ENCODE peak calls at places on chromosomes 3 and 15, in four cellular contexts. S is colonic mucosa, Z is Calu3, D is astrocyte of the cerebellum. Y is an unnamed sample.

GRCh38 chr3:120450914-120451669 is at the start of gene FSTL1:
- DNase-seq in S (peak), D (no peak), Z (no peak), Y (no peak)

GRCh38 chr3:29887450-29887849 is 606.6 kb downstream of the RBMS3 start:
- DNase-seq in D (no peak), S (no peak), Z (no peak), Y (no peak)

GRCh38 chr15:74857082-74857655 is 14.2 kb upstream of the ULK3 start:
- DNase-seq in S (peak), Z (no peak), D (no peak), Y (no peak)

GRCh38 chr15:38461089-38461833 is 7.3 kb downstream of the FAM98B start:
- DNase-seq in S (no peak), D (no peak), Z (no peak), Y (no peak)

GRCh38 chr3:152269423-152270144 is 855 bp downstream of the MBNL1 start:
- DNase-seq in D (peak), Z (peak), S (peak), Y (peak)

GRCh38 chr3:58041182-58041825 is 33.1 kb downstream of the FLNB start:
- DNase-seq in D (peak), S (no peak), Z (no peak), Y (no peak)

GRCh38 chr3:192825657-192826200 is 91.9 kb downstream of the MB21D2 start:
- DNase-seq in S (peak), D (no peak), Z (peak), Y (no peak)

GRCh38 chr3:119643528-119643927 is 16.9 kb downstream of the POPDC2 start:
- DNase-seq in S (no peak), D (peak), Z (no peak), Y (peak)

GRCh38 chr15:28024889-28025250 is 74.2 kb downstream of the OCA2 start:
- DNase-seq in Z (no peak), D (no peak), S (no peak), Y (no peak)

GRCh38 chr3:16060945-16061344 is 113.5 kb upstream of the GALNT15 start:
- DNase-seq in D (peak), Z (no peak), S (peak), Y (no peak)

GRCh38 chr3:112074616-112075497 is 11.3 kb upstream of the C3orf52 start:
- DNase-seq in D (peak), Z (peak), S (peak), Y (peak)

GRCh38 chr15:89203705-89204273 is 17.6 kb downstream of the RLBP1 start:
- DNase-seq in Z (no peak), S (no peak), D (no peak), Y (no peak)

GRCh38 chr15:96701443-96701842 is 370.9 kb downstream of the NR2F2 start:
- DNase-seq in Z (no peak), D (no peak), S (no peak), Y (no peak)

GRCh38 chr3:60756636-60757035 is 494.6 kb downstream of the FHIT start:
- DNase-seq in Z (no peak), D (peak), S (no peak), Y (no peak)

GRCh38 chr3:50347187-50347813 is 1.8 kb upstream of the ZMYND10 start:
- DNase-seq in S (peak), D (peak), Z (peak), Y (no peak)

GRCh38 chr3:138625707-138626365 is 17.3 kb downstream of the FAIM start:
- DNase-seq in D (no peak), Z (no peak), S (no peak), Y (no peak)

GRCh38 chr3:148075829-148076716 is 621.6 kb upstream of the AGTR1 start:
- DNase-seq in S (peak), D (peak), Z (peak), Y (peak)

GRCh38 chr3:105362021-105362665 is 4.6 kb upstream of the ALCAM start:
- DNase-seq in D (no peak), Z (no peak), S (no peak), Y (no peak)

GRCh38 chr3:9809239-9809614 is 835 bp upstream of the TTLL3 start:
- DNase-seq in Z (peak), S (peak), D (no peak), Y (no peak)

GRCh38 chr15:58038426-58039106 is 26.9 kb downstream of the ALDH1A2 start:
- DNase-seq in Z (peak), D (peak), S (peak), Y (no peak)

GRCh38 chr3:63015614-63016016 is 140.4 kb upstream of the CADPS start:
- DNase-seq in S (no peak), Z (no peak), D (no peak), Y (no peak)

GRCh38 chr3:82000773-82001172 is 239.3 kb upstream of the GBE1 start:
- DNase-seq in D (peak), S (no peak), Z (no peak), Y (no peak)

GRCh38 chr3:100297784-100298183 is 36.8 kb upstream of the NIT2 start:
- DNase-seq in Z (no peak), S (no peak), D (no peak), Y (no peak)

GRCh38 chr3:12393894-12394293 is 90.4 kb upstream of the TSEN2 start:
- DNase-seq in D (peak), Z (no peak), S (no peak), Y (peak)

GRCh38 chr3:20668411-20668810 is 482.4 kb upstream of the SGO1 start:
- DNase-seq in D (peak), S (no peak), Z (no peak), Y (no peak)

GRCh38 chr3:188421836-188422540 is 268.0 kb downstream of the LPP start:
- DNase-seq in D (no peak), S (peak), Z (no peak), Y (no peak)

GRCh38 chr15:93929375-93930094 is 301.8 kb upstream of the MCTP2 start:
- DNase-seq in D (peak), S (peak), Z (no peak), Y (peak)

GRCh38 chr3:99128740-99129505 is 227.4 kb upstream of the DCBLD2 start:
- DNase-seq in Z (peak), D (peak), S (no peak), Y (peak)

GRCh38 chr3:131730581-131730980 is 227.8 kb upstream of the MRPL3 start:
- DNase-seq in S (no peak), D (no peak), Z (no peak), Y (no peak)

GRCh38 chr3:195895078-195895899 is 13.1 kb downstream of the TNK2 start:
- DNase-seq in D (no peak), S (peak), Z (peak), Y (no peak)

GRCh38 chr3:186365202-186365974 is 3.4 kb upstream of the DGKG start:
- DNase-seq in D (peak), S (no peak), Z (no peak), Y (no peak)

GRCh38 chr3:4680881-4681300 is 187.7 kb downstream of the ITPR1 start:
- DNase-seq in Z (no peak), D (no peak), S (no peak), Y (no peak)

DNA sequence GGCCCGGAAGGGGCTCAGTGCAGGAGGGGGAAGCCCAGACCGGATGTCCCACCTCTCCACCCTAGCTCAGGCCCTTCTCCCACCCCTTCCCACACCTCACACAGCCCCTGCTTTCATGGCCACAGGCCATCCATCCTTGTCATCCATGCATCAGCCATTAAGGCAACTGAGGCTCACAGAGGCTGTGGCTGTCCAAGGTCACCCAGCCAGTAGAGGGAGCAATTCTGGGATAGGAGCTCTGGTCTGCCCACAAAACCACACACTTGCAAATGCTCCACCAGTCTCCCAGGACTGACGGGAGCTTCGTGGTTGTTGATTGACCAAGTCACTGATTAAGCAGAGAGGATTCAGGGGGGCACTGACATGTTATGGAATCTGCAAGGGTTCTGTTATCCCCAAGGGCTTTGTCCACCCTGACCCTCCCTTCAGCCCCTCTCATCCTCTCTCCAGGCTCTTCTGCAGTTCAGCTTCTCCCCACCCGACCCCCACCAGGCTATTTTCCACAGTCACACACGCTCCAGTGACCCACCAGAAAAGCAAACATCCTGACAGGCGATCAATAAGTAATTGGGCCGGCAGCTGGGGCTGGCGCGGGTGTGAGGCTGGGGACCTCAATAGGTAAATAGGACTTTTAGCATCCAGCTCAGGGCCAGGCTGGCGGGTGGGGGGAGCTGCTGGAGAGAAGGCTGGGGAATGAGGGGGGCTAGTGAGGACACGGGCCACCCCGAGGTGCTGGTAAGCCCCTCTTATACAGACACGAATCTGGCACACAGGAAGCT is 15.0 kb downstream of the LINGO1 start:
- DNase-seq in S (peak), Z (peak), D (no peak), Y (no peak)
- TF ChIP-seq CTCF in S (peak), Z (peak), D (peak), Y (peak)

DNA sequence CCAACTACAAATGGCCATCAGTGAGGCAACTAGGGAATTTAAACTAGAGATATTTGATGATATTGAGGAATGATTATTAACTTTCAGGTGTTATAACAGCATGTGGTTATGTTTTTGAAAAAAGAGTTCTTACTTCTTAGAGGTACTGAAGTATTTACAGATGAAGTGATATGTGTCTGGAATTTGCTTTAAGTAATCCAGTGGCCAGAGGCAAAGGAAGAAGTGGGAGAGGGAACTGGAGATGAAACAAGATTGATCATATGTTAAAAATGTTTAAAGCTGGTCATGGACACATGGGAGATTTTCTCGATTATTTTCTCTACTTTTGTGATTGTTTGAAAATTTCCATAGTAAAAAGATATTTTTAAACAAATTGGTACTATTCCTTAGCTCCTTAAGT is 53.3 kb upstream of the SLCO2A1 start:
- DNase-seq in D (no peak), S (no peak), Z (no peak), Y (no peak)
- TF ChIP-seq CTCF in D (no peak), S (no peak), Z (no peak), Y (no peak)

GRCh38 chr3:97138914-97139541 is 324.6 kb downstream of the EPHA6 start:
- DNase-seq in Z (no peak), S (no peak), D (no peak), Y (no peak)
- TF ChIP-seq CTCF in Z (peak), S (no peak), D (no peak), Y (no peak)

DNA sequence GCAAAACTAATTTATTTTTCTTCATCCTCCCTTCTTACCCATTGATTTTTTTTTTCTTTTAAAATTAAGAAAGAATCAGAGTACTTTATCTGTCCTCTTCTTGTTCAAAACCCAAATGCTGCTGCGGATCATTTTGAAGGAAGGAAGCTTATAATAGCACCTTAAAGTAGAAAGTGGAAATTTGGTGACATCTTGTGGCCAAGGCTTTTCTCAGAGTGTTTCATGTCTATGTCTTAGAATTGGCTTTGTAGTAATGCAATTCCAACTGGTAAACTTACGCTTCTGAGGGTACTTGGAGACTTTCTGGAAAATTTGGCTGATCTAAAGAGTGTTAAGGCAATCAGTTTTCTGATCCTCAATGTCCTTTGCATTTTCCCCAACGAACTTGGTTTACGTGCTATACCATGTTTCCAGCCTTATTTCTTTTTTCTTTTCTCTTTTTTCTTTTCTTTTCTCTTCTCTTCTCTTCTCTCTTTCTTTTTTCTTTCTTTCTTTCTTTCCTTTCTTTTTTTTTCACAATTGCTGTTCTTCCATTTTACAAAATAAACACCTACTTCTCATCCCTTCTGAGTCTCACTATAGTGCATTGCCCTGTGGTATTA is 30.7 kb downstream of the C3orf38 start:
- DNase-seq in D (peak), S (peak), Z (peak), Y (peak)
- TF ChIP-seq CTCF in D (peak), S (peak), Z (peak), Y (peak)

GRCh38 chr3:44077267-44077666 is 164.4 kb upstream of the TOPAZ1 start:
- DNase-seq in D (no peak), S (no peak), Z (no peak), Y (no peak)
- TF ChIP-seq CTCF in D (peak), S (no peak), Z (no peak), Y (peak)

DNA sequence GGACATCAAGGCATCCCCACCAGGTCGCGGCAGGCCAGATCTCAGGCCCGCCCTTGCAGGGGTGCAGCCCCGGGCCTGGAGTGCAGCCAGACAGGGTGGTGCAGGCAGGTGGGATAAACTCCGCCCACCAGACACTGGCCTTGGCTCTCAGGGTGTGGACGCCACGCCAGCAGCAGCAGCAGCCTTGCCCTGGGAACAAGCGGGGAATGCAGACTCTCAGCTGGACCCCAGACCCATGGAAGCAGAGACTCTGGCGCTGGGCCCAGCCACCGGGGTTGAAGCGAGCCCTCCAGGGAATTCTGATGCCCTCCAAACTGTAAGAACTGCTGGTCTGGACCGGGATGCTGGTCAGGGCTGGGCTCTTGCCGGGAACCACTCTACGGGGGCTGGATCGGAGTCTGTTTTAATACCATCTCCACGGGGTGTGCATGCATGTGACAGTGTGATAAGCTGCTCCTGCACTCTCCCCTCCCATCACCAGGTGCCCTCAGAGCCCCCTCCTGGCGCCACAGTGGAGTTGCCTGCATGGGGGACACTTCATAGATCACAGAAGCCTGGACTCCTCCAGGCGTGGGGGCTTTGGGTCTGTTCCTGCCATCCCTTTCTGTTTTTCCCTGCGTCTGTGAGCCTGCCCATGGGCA is 142.7 kb downstream of the NSMCE3 start:
- DNase-seq in S (no peak), D (no peak), Z (no peak), Y (no peak)
- TF ChIP-seq CTCF in S (no peak), D (peak), Z (no peak), Y (no peak)

DNA sequence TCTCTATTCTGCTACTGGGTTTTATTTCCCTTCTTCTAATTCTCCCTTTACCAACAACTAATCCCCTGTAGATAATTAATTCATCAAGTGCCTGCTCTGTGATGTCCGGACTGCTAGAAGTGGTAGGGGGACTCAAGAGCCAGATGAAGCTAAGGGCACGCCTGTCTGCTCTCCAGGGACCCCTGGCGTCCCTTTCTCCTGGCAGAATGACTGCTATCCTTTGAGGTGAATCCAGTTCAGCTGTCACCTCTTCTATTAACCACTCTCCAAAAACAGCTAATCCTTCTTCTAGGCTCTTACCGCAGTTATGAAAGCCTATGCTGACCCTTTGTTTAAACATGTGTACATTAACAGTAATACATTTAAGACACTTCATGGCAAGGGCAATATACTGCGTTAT is 1.4 kb upstream of the CHRNA7 start:
- DNase-seq in S (no peak), Z (no peak), D (no peak), Y (no peak)
- TF ChIP-seq CTCF in S (no peak), Z (no peak), D (no peak), Y (no peak)

GRCh38 chr3:47367631-47368030 is 13.2 kb upstream of the PTPN23 start:
- DNase-seq in Z (no peak), D (no peak), S (no peak), Y (no peak)

GRCh38 chr3:47374587-47374986 is 6.2 kb upstream of the PTPN23 start:
- DNase-seq in Z (no peak), S (no peak), D (no peak), Y (no peak)

GRCh38 chr3:47376393-47376792 is 4.4 kb upstream of the PTPN23 start:
- DNase-seq in Z (no peak), D (no peak), S (no peak), Y (no peak)

GRCh38 chr3:47366833-47367232 is 14.0 kb upstream of the PTPN23 start:
- DNase-seq in D (no peak), S (no peak), Z (no peak), Y (no peak)

GRCh38 chr3:47370887-47371697 is 9.7 kb upstream of the PTPN23 start:
- DNase-seq in D (no peak), S (peak), Z (no peak), Y (no peak)
- TF ChIP-seq CTCF in D (peak), S (peak), Z (peak), Y (peak)

DNA sequence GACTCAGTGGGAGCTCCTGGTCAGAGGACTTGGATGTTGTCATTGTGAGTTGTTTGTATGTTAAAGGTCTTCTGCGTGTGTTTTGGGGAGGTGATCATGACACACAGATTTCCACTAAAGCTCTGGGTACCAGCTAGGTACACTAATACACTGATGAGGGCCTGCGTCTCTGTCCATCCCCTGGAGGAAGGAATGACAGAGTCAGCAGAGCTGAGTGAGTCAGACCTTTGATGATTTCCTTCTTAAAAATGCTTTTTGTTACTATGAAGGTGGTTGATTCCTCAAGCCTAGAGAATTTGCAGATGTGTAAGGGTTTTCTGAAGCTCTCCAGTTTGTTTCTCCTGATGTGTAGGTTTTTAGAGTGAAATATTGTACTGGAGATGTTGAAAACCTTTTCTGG is 424.1 kb upstream of the TPM1 start:
- DNase-seq in S (no peak), Z (no peak), D (peak), Y (peak)
- TF ChIP-seq CTCF in S (no peak), Z (no peak), D (peak), Y (peak)

Y was measured in BJ.